ENCODE peak calls at places on chromosome 11, in eight cellular contexts. T is IMR-90, H is kidney, O is HFFc6, R is fibroblast of pulmonary artery, I is lower lobe of right lung, U is HCT116, C is dorsolateral prefrontal cortex. F is an unnamed sample.

GRCh38 chr11:2325719-2326118 is 23.9 kb downstream of the TSPAN32 start:
- DNase-seq in H (no peak), I (no peak), U (no peak), T (peak), R (peak), C (no peak), O (peak), F (peak)

GRCh38 chr11:67495234-67496005 is 9.7 kb downstream of the PITPNM1 start:
- DNase-seq in R (no peak), U (no peak), C (no peak), I (no peak), O (no peak), T (no peak), H (no peak), F (no peak)

GRCh38 chr11:121687961-121688566 is 235.3 kb upstream of the SORL1-AS1 start:
- DNase-seq in T (peak), O (no peak), U (no peak), H (no peak), I (no peak), C (no peak), R (peak), F (peak)

GRCh38 chr11:69884751-69885150 is 65.5 kb upstream of the FGF3 start:
- DNase-seq in H (no peak), U (no peak), T (no peak), C (no peak), I (no peak), O (no peak), R (no peak), F (no peak)

GRCh38 chr11:14422814-14423182 is 63.8 kb upstream of the RRAS2 start:
- DNase-seq in C (no peak), I (no peak), H (no peak), U (no peak), O (no peak), R (no peak), T (no peak), F (no peak)

GRCh38 chr11:17767301-17767885 is 32.8 kb downstream of the KCNC1 start:
- DNase-seq in I (no peak), C (no peak), H (peak), T (no peak), R (no peak), O (no peak), U (no peak), F (no peak)

GRCh38 chr11:29019960-29020683 is 911.9 kb downstream of the METTL15 start:
- DNase-seq in O (peak), T (peak), C (no peak), H (no peak), I (no peak), U (peak), R (peak), F (peak)

GRCh38 chr11:125414121-125414520 is 81.9 kb downstream of the FEZ1 start:
- DNase-seq in C (no peak), T (no peak), H (peak), I (no peak), U (no peak), R (no peak), O (no peak), F (no peak)

GRCh38 chr11:17750013-17750816 is 15.6 kb downstream of the KCNC1 start:
- DNase-seq in H (peak), O (no peak), U (no peak), T (no peak), I (no peak), C (no peak), R (no peak), F (no peak)

GRCh38 chr11:104041792-104042191 is 5.4 kb downstream of the DDI1 start:
- DNase-seq in H (no peak), T (no peak), C (no peak), R (no peak), I (no peak), O (no peak), U (no peak), F (no peak)

GRCh38 chr11:942853-943252 is 17.2 kb downstream of the AP2A2 start:
- DNase-seq in H (no peak), I (no peak), R (peak), U (no peak), C (peak), O (no peak), T (peak), F (peak)

GRCh38 chr11:15716550-15716949 is 601.8 kb downstream of the INSC start:
- DNase-seq in O (no peak), U (no peak), H (no peak), T (peak), C (no peak), R (peak), I (no peak), F (peak)

GRCh38 chr11:124656759-124657627 is 16.5 kb downstream of the SIAE start:
- DNase-seq in U (no peak), I (no peak), O (no peak), R (peak), C (peak), H (no peak), T (peak), F (peak)

GRCh38 chr11:17414992-17415391 is 26.5 kb upstream of the KCNJ11 start:
- DNase-seq in C (no peak), I (peak), O (no peak), U (no peak), T (no peak), H (no peak), R (no peak), F (no peak)

GRCh38 chr11:15114501-15115475 is at the start of gene INSC:
- DNase-seq in I (no peak), U (no peak), T (peak), R (no peak), C (no peak), O (no peak), H (no peak), F (peak)

GRCh38 chr11:35792148-35792845 is 129.7 kb downstream of the TRIM44 start:
- DNase-seq in H (no peak), I (no peak), O (no peak), U (no peak), T (no peak), C (no peak), R (peak), F (peak)

GRCh38 chr11:9972917-9973504 is 309.1 kb downstream of the SWAP70 start:
- DNase-seq in R (peak), H (no peak), I (no peak), U (peak), T (peak), C (no peak), O (peak), F (peak)

GRCh38 chr11:111777094-111778046 is 11.2 kb upstream of the PPP2R1B start:
- DNase-seq in R (peak), O (peak), I (no peak), C (peak), H (no peak), U (peak), T (peak), F (peak)

GRCh38 chr11:46387919-46388618 is 3.5 kb downstream of the CHRM4 start:
- DNase-seq in R (no peak), U (no peak), C (peak), T (no peak), I (no peak), H (no peak), O (no peak), F (no peak)

GRCh38 chr11:2377511-2378443 is 667 bp downstream of the CD81 start:
- DNase-seq in O (no peak), U (no peak), H (peak), R (peak), I (peak), C (peak), T (peak), F (peak)

GRCh38 chr11:15336016-15336415 is 221.3 kb downstream of the INSC start:
- DNase-seq in H (no peak), C (no peak), O (no peak), T (no peak), U (no peak), I (no peak), R (no peak), F (no peak)

GRCh38 chr11:120565436-120566155 is 54.0 kb downstream of the GRIK4 start:
- DNase-seq in T (no peak), U (no peak), C (no peak), R (no peak), H (no peak), I (no peak), O (no peak), F (peak)

GRCh38 chr11:109306322-109306721 is 115.7 kb upstream of the C11orf87 start:
- DNase-seq in R (peak), O (peak), C (no peak), I (no peak), H (no peak), U (no peak), T (peak), F (peak)

GRCh38 chr11:111734383-111735261 is 31.6 kb downstream of the PPP2R1B start:
- DNase-seq in H (peak), R (no peak), C (no peak), I (no peak), O (no peak), U (no peak), T (no peak), F (no peak)

GRCh38 chr11:60482361-60482760 is 10.2 kb upstream of the MS4A12 start:
- DNase-seq in R (no peak), O (no peak), I (no peak), C (no peak), U (no peak), H (no peak), T (no peak), F (no peak)

DNA sequence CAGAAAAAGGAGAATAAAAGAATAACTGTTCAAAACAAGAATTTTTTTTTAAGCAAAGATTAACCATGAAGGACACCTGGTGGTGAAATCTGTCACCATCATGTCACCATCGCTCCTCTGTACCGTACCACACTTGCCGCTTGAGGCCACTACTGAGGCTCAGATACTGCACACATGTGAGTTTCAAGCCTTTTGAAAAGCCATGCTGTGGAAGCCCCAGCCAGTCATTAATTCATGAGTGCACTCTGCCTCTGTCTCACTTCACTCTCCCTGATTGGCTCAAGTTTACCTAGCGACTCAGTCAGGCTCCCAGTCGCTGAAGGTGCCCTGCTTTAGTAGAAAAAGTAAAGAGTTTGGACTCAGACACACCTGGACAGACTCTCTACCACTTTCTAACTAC is 6.6 kb upstream of the MS4A12 start:
- DNase-seq in U (peak), T (no peak), I (no peak), R (no peak), C (no peak), O (no peak), H (no peak), F (no peak)
- TF ChIP-seq CTCF in U (peak), T (no peak), I (peak), R (no peak), C (no peak), O (peak), H (peak), F (no peak)

DNA sequence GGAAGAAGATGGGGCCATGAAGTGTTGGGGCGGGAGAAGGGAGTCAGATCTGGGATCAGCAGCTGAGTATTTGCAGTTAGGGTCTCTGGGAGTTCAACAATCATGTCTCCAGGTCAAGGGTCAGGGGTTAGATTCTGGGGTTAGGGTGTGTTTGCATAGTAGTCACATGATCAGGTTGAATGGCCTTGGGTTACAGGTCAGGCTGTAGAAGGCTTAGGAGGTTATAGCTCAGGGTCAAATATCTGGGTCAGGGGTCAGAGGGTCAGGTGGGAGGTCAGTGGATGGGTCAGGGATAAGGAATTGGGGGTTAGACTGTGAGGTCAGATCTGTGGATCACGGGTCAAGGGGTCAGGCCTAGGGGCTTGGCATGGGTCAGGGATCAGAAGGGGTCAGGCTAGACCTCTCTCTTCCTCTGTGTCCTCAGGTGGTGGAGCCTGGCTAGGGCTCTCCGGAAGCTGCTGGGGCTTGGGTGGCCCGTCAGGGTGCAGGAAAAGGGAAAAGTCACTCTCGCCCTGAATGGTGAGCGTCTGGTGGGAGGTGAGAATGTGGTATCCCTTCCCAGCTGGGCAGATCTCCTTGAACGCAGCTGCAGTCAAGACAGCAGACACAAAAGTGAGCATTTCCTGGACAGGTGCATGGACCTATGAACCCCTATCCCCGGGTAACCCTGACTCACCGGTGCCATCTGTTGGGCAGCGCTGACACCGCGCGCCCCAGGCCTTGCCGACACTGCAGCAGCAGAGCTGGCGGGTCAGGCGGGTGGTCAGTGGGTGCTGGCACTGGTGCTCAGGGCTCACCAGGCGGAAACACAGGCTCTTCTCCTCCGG is 6.4 kb downstream of the LTBP3 start:
- DNase-seq in R (peak), H (peak), T (peak), O (no peak), I (peak), U (peak), C (no peak), F (no peak)
- TF ChIP-seq CTCF in R (peak), H (peak), T (peak), O (peak), I (peak), U (no peak), C (peak), F (peak)

GRCh38 chr11:5368502-5369043 is 15.0 kb upstream of the OR51M1 start:
- DNase-seq in R (no peak), O (no peak), H (no peak), C (no peak), T (no peak), U (no peak), I (no peak), F (no peak)

GRCh38 chr11:5367461-5368074 is 16.0 kb upstream of the OR51M1 start:
- DNase-seq in T (peak), I (no peak), O (peak), C (no peak), U (no peak), H (no peak), R (peak), F (peak)

GRCh38 chr11:5364214-5364613 is 12.9 kb downstream of the OR51B6 start:
- DNase-seq in O (peak), U (no peak), C (no peak), H (no peak), T (peak), I (no peak), R (peak), F (peak)

GRCh38 chr11:5366856-5367255 is 15.5 kb downstream of the OR51B6 start:
- DNase-seq in U (no peak), O (peak), C (no peak), I (no peak), T (peak), R (peak), H (no peak), F (peak)

DNA sequence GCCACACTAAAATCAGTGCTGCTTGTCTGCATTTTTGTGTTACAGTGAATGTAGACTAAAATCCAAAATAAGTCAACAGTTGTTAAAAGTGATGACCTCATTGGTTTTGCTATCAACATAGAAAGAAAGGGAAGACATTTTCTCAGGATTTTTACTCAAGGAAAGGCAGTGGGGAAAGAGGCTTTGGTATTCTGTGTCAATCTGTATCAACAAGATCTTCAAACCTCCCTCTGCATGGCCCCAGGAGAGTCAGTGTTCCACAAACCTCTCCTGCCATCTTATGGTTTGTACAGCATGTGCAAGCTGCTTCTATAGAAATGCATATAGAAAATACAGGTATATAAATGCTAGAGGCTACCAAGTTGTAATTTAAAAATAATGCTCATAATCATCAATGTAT is 13.8 kb upstream of the OR51M1 start:
- DNase-seq in O (peak), T (peak), C (peak), I (no peak), U (no peak), R (peak), H (no peak), F (no peak)
- TF ChIP-seq CTCF in O (peak), T (peak), C (peak), I (no peak), U (no peak), R (peak), H (no peak), F (peak)

GRCh38 chr11:32311351-32312077 is 123.8 kb downstream of the WT1 start:
- DNase-seq in H (no peak), C (no peak), U (no peak), O (no peak), T (no peak), I (no peak), R (no peak), F (no peak)

GRCh38 chr11:32307449-32307848 is 127.9 kb downstream of the WT1 start:
- DNase-seq in H (no peak), I (no peak), U (no peak), R (no peak), C (no peak), T (no peak), O (no peak), F (no peak)

GRCh38 chr11:32310218-32310601 is 125.1 kb downstream of the WT1 start:
- DNase-seq in R (no peak), O (no peak), U (no peak), T (no peak), I (peak), C (no peak), H (no peak), F (peak)

GRCh38 chr11:32307921-32308320 is 127.4 kb downstream of the WT1 start:
- DNase-seq in U (no peak), C (no peak), O (no peak), H (no peak), R (no peak), I (no peak), T (no peak), F (no peak)

GRCh38 chr11:32309541-32310217 is 125.7 kb downstream of the WT1 start:
- DNase-seq in C (no peak), R (no peak), H (no peak), U (no peak), I (no peak), O (no peak), T (no peak), F (no peak)
- TF ChIP-seq CTCF in C (no peak), R (no peak), H (no peak), U (no peak), I (no peak), O (no peak), T (no peak), F (no peak)

GRCh38 chr11:62340269-62340901 is 3.1 kb downstream of the ASRGL1 start:
- DNase-seq in T (peak), U (peak), R (peak), H (no peak), C (peak), O (peak), I (peak), F (peak)
- TF ChIP-seq CTCF in T (peak), U (peak), R (peak), H (peak), C (peak), O (peak), I (peak), F (peak)

GRCh38 chr11:48168815-48169214 is 47.8 kb upstream of the OR4B1 start:
- DNase-seq in R (no peak), C (no peak), O (no peak), H (no peak), U (no peak), I (no peak), T (no peak), F (no peak)

GRCh38 chr11:48169706-48170105 is 46.9 kb upstream of the OR4B1 start:
- DNase-seq in O (no peak), C (no peak), U (no peak), R (peak), I (no peak), H (no peak), T (peak), F (peak)

GRCh38 chr11:48170176-48170839 is 46.3 kb upstream of the OR4B1 start:
- DNase-seq in U (no peak), R (no peak), C (no peak), T (peak), I (no peak), O (peak), H (no peak), F (peak)

GRCh38 chr11:48170840-48171233 is 45.8 kb upstream of the OR4B1 start:
- DNase-seq in I (no peak), T (peak), R (peak), U (no peak), H (no peak), C (no peak), O (peak), F (peak)

GRCh38 chr11:48169259-48169658 is 47.4 kb upstream of the OR4B1 start:
- DNase-seq in T (no peak), C (no peak), H (no peak), I (no peak), U (no peak), O (no peak), R (no peak), F (peak)
- TF ChIP-seq CTCF in T (no peak), C (no peak), H (no peak), I (no peak), U (no peak), O (no peak), R (no peak), F (no peak)

GRCh38 chr11:74232316-74232950 is 61.3 kb downstream of the PPME1 start:
- DNase-seq in T (no peak), H (no peak), O (no peak), U (no peak), R (peak), C (no peak), I (no peak), F (no peak)

GRCh38 chr11:74225565-74225964 is 54.5 kb downstream of the PPME1 start:
- DNase-seq in H (no peak), U (no peak), R (no peak), I (no peak), C (no peak), T (no peak), O (no peak), F (no peak)

GRCh38 chr11:74221816-74222215 is 50.7 kb downstream of the PPME1 start:
- DNase-seq in O (no peak), I (no peak), C (no peak), U (no peak), H (no peak), R (no peak), T (peak), F (no peak)

GRCh38 chr11:74226907-74227306 is 55.8 kb downstream of the PPME1 start:
- DNase-seq in C (no peak), O (no peak), R (no peak), T (no peak), H (no peak), I (no peak), U (no peak), F (no peak)
- TF ChIP-seq CTCF in C (no peak), O (peak), R (no peak), T (no peak), H (no peak), I (no peak), U (peak), F (no peak)

F was measured in fibroblast of lung.